ENCODE peak calls at places on chromosomes 3 and 15, in seven cellular contexts. H, E, B, L, F, N and A are unnamed samples.

GRCh38 chr15:66581972-66582537 is 16.3 kb upstream of the LCTL start:
- DNase-seq in H (no peak), E (no peak), B (no peak), L (no peak), F (no peak), N (peak; percentile 75), A (no peak)

GRCh38 chr3:81643721-81644120 is 117.7 kb downstream of the GBE1 start:
- DNase-seq in H (no peak), E (no peak), B (peak; percentile 17), L (peak; percentile 11), F (peak; percentile 4), N (no peak), A (no peak)

GRCh38 chr15:38300395-38300794 is 47.8 kb downstream of the SPRED1 start:
- DNase-seq in H (no peak), E (no peak), B (no peak), L (no peak), F (no peak), N (no peak), A (no peak)

GRCh38 chr15:90095521-90095959 is 6.7 kb downstream of the IDH2 start:
- DNase-seq in H (no peak), E (peak; percentile 51), B (no peak), L (no peak), F (no peak), N (no peak), A (no peak)

GRCh38 chr3:127157181-127157828 is 35.6 kb upstream of the PRR23E start:
- DNase-seq in H (no peak), E (no peak), B (no peak), L (peak; percentile 24), F (no peak), N (no peak), A (no peak)

GRCh38 chr3:56987238-56987932 is 73.1 kb upstream of the SPATA12 start:
- DNase-seq in H (no peak), E (no peak), B (no peak), L (no peak), F (no peak), N (no peak), A (no peak)

GRCh38 chr15:65042776-65043322 is 2.3 kb upstream of the SLC51B start:
- DNase-seq in H (no peak), E (no peak), B (no peak), L (peak; percentile 41), F (no peak), N (no peak), A (no peak)

GRCh38 chr15:99749386-99749785 is 16.1 kb upstream of the LYSMD4 start:
- DNase-seq in H (no peak), E (no peak), B (no peak), L (peak; percentile 33), F (no peak), N (no peak), A (no peak)

GRCh38 chr3:8500208-8500961 is 1.2 kb upstream of the LMCD1 start:
- DNase-seq in H (no peak), E (no peak), B (peak; percentile 65), L (no peak), F (no peak), N (no peak), A (no peak)

GRCh38 chr15:41494190-41494921 is 682 bp downstream of the ITPKA start:
- DNase-seq in H (peak; percentile 60), E (peak; percentile 84), B (peak; percentile 78), L (peak; percentile 46), F (no peak), N (no peak), A (no peak)

GRCh38 chr3:155394240-155394639 is 100.8 kb upstream of the STRIT1 start:
- DNase-seq in H (no peak), E (no peak), B (no peak), L (no peak), F (no peak), N (no peak), A (no peak)

GRCh38 chr3:28326458-28326926 is 22.0 kb upstream of the ZCWPW2 start:
- DNase-seq in H (no peak), E (no peak), B (no peak), L (peak; percentile 7), F (no peak), N (peak; percentile 36), A (no peak)

GRCh38 chr15:24924153-24924552 is 30.6 kb upstream of the SNRPN start:
- DNase-seq in H (no peak), E (no peak), B (no peak), L (no peak), F (no peak), N (no peak), A (no peak)

GRCh38 chr15:24916305-24917009 is 38.3 kb upstream of the SNRPN start:
- DNase-seq in H (no peak), E (no peak), B (no peak), L (no peak), F (no peak), N (peak; percentile 46), A (no peak)

GRCh38 chr15:24917431-24917830 is 37.4 kb upstream of the SNRPN start:
- DNase-seq in H (no peak), E (no peak), B (no peak), L (no peak), F (no peak), N (no peak), A (no peak)

GRCh38 chr15:24924621-24925020 is 30.2 kb upstream of the SNRPN start:
- DNase-seq in H (no peak), E (no peak), B (no peak), L (no peak), F (no peak), N (no peak), A (no peak)

DNA sequence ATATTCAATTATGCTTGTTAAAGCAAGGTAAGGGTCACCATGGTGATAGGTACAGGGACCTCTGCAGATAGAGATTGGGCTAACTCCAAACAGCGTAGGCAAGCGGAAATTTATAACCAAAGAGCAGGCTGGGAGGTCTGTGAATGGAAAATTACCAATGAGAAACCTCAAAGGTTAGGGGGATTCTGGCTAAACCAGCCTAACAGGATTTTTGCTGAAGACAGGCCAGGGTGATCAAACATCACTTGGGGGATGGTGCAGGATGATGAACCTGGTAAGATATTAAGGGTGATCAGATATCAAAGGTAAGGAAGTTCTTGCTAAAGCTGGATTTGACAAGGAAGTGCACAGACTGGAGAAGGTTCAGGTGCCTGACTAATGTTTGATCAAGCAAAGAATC is 35.3 kb upstream of the SNRPN start:
- DNase-seq in H (no peak), E (no peak), B (no peak), L (no peak), F (no peak), N (no peak), A (no peak)
- TF ChIP-seq POLR2AphosphoS5 in H (no peak), E (no peak), B (no peak), L (no peak), F (no peak), N (no peak), A (no peak)

DNA sequence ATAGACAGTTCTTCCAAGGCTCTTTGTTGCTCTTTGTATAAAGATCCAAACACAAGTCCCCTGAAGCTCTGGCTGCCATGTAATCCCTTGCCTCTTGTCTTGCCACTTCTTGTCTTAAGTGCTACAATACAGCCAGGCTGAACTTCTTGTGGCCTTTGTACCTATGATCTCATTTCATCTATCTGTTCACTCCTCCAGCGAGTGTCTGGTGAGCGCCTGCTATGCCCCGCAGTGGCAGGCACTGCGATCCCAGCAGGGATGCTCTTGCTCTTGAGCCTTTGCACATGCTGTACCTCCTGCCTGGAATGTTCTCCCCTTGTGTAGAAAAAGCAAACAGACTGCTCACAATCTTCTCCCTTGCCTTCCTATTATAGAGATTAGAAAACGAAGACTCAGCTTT is 81.9 kb upstream of the ADPGK start:
- DNase-seq in H (no peak), E (no peak), B (no peak), L (no peak), F (no peak), N (no peak), A (no peak)
- TF ChIP-seq POLR2AphosphoS5 in H (no peak), E (no peak), B (no peak), L (no peak), F (no peak), N (no peak), A (no peak)

DNA sequence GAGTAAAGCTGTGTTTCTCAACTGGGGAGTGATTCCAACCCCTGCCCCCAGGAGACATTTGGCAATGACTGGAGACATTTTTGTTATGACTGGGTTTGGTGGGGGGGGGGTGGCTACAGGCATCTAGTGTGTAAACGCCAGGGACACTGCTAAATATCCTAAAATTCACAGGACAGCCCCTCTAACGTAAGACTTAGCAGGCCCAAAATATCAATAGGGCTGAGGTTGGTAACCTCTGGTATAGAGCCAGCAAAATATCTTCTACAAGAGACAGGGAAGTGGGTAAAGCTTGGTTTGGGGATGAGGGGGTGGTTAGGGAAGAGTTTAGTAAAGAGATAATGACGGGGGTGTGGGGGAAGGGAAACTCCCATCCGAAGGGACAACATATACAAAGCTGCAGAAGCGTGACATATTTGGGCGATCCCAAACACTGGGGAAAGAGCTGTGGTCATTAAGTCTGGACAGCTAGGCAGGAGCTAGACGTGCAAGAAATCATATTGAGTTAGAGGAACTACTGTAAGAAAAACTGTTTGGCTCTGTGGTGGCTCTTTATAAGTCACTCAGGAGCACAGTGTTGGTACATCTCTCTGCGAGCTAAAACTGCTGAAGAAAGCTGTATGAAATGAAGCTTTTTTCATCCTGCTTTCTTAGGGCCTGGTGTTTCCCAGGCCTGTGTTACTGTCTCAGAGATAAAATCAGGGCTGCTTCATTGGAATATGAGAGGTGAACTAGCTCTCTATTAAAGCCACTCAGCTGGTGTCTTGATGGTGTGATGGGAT is 657 bp upstream of the TRIM69 start:
- DNase-seq in H (no peak), E (no peak), B (peak; percentile 14), L (peak; percentile 35), F (no peak), N (peak; percentile 52), A (no peak)
- TF ChIP-seq POLR2AphosphoS5 in H (no peak), E (peak; percentile 60), B (no peak), L (no peak), F (no peak), N (no peak), A (no peak)

GRCh38 chr15:60548101-60548500 is 69.2 kb upstream of the ICE2 start:
- DNase-seq in H (peak; percentile 32), E (no peak), B (no peak), L (no peak), F (no peak), N (no peak), A (no peak)
- TF ChIP-seq POLR2AphosphoS5 in H (no peak), E (no peak), B (no peak), L (no peak), F (no peak), N (no peak), A (no peak)

GRCh38 chr3:51617597-51617996 is 53.5 kb upstream of the TEX264 start:
- DNase-seq in H (no peak), E (no peak), B (no peak), L (no peak), F (no peak), N (no peak), A (no peak)
- TF ChIP-seq POLR2AphosphoS5 in H (no peak), E (no peak), B (no peak), L (no peak), F (no peak), N (no peak), A (no peak)

GRCh38 chr3:16427309-16427965 is 86.1 kb downstream of the RFTN1 start:
- DNase-seq in H (no peak), E (no peak), B (no peak), L (peak; percentile 14), F (no peak), N (no peak), A (no peak)
- TF ChIP-seq POLR2AphosphoS5 in H (no peak), E (peak; percentile 78), B (no peak), L (peak; percentile 67), F (no peak), N (no peak), A (no peak)

GRCh38 chr3:11465744-11466611 is 177.7 kb downstream of the VGLL4 start:
- DNase-seq in H (no peak), E (no peak), B (peak; percentile 38), L (no peak), F (no peak), N (no peak), A (peak; percentile 72)
- TF ChIP-seq POLR2AphosphoS5 in H (no peak), E (no peak), B (peak; percentile 19), L (peak; percentile 83), F (no peak), N (no peak), A (no peak)

GRCh38 chr15:100889359-100890058 is 9.9 kb downstream of the ALDH1A3 start:
- DNase-seq in H (no peak), E (peak; percentile 51), B (no peak), L (peak; percentile 37), F (no peak), N (no peak), A (no peak)
- TF ChIP-seq POLR2AphosphoS5 in H (no peak), E (no peak), B (no peak), L (no peak), F (no peak), N (no peak), A (no peak)